ENCODE peak calls at places on chromosomes 7 and 10, in eight cellular contexts. One of them, this sample, is unnamed.
A peak's percentile ranks its signal among the peaks of the same experiment; 100 is the strongest.

GRCh38 chr7:53877688-53878087 is 664.5 kb upstream of the VSTM2A start:
- DNase-seq in left ventricle myocardium inferior: no peak
- DNase-seq in tibial artery: no peak
- DNase-seq in CD8-positive, alpha-beta T cell: no peak
- DNase-seq in Peyer's patch: no peak
- DNase-seq in thoracic aorta: no peak
- DNase-seq in hepatocyte: no peak
- DNase-seq in fibroblast of lung: no peak
- DNase-seq in this sample: no peak

GRCh38 chr7:36810032-36810431 is 85.7 kb upstream of the AOAH start:
- DNase-seq in left ventricle myocardium inferior: no peak
- DNase-seq in CD8-positive, alpha-beta T cell: no peak
- DNase-seq in Peyer's patch: no peak
- DNase-seq in hepatocyte: no peak
- DNase-seq in tibial artery: no peak
- DNase-seq in thoracic aorta: no peak
- DNase-seq in fibroblast of lung: no peak
- DNase-seq in this sample: no peak

GRCh38 chr7:92584953-92585352 is 5.2 kb downstream of the FAM133B start:
- DNase-seq in tibial artery: no peak
- DNase-seq in CD8-positive, alpha-beta T cell: no peak
- DNase-seq in fibroblast of lung: no peak
- DNase-seq in left ventricle myocardium inferior: no peak
- DNase-seq in hepatocyte: no peak
- DNase-seq in thoracic aorta: no peak
- DNase-seq in Peyer's patch: no peak
- DNase-seq in this sample: no peak

GRCh38 chr10:43959854-43960415 is 311.3 kb upstream of the ZNF32 start:
- DNase-seq in fibroblast of lung: no peak
- DNase-seq in Peyer's patch: no peak
- DNase-seq in left ventricle myocardium inferior: no peak
- DNase-seq in thoracic aorta: no peak
- DNase-seq in tibial artery: peak; percentile 50
- DNase-seq in hepatocyte: no peak
- DNase-seq in CD8-positive, alpha-beta T cell: no peak
- DNase-seq in this sample: no peak

GRCh38 chr10:123614888-123615287 is 51.3 kb upstream of the GPR26 start:
- DNase-seq in Peyer's patch: peak; percentile 74
- DNase-seq in fibroblast of lung: peak; percentile 16
- DNase-seq in left ventricle myocardium inferior: peak; percentile 46
- DNase-seq in hepatocyte: peak; percentile 91
- DNase-seq in CD8-positive, alpha-beta T cell: peak; percentile 45
- DNase-seq in tibial artery: no peak
- DNase-seq in thoracic aorta: no peak
- DNase-seq in this sample: no peak

GRCh38 chr10:116774728-116775151 is 32.4 kb upstream of the HSPA12A start:
- DNase-seq in left ventricle myocardium inferior: no peak
- DNase-seq in tibial artery: no peak
- DNase-seq in CD8-positive, alpha-beta T cell: no peak
- DNase-seq in fibroblast of lung: no peak
- DNase-seq in Peyer's patch: peak; percentile 54
- DNase-seq in hepatocyte: no peak
- DNase-seq in thoracic aorta: no peak
- DNase-seq in this sample: no peak

GRCh38 chr7:1854521-1855395 is 184.7 kb downstream of the ELFN1 start:
- DNase-seq in CD8-positive, alpha-beta T cell: no peak
- DNase-seq in fibroblast of lung: no peak
- DNase-seq in thoracic aorta: no peak
- DNase-seq in left ventricle myocardium inferior: peak; percentile 13
- DNase-seq in hepatocyte: no peak
- DNase-seq in tibial artery: peak; percentile 61
- DNase-seq in Peyer's patch: peak; percentile 40
- DNase-seq in this sample: peak; percentile 71

GRCh38 chr10:68110027-68110426 is 739 bp downstream of the MYPN start:
- DNase-seq in Peyer's patch: no peak
- DNase-seq in tibial artery: no peak
- DNase-seq in CD8-positive, alpha-beta T cell: no peak
- DNase-seq in fibroblast of lung: no peak
- DNase-seq in hepatocyte: no peak
- DNase-seq in left ventricle myocardium inferior: no peak
- DNase-seq in thoracic aorta: no peak
- DNase-seq in this sample: no peak

GRCh38 chr7:141676618-141677017 is 25.3 kb downstream of the DENND11 start:
- DNase-seq in CD8-positive, alpha-beta T cell: no peak
- DNase-seq in Peyer's patch: no peak
- DNase-seq in left ventricle myocardium inferior: no peak
- DNase-seq in hepatocyte: no peak
- DNase-seq in thoracic aorta: no peak
- DNase-seq in fibroblast of lung: peak; percentile 79
- DNase-seq in tibial artery: no peak
- DNase-seq in this sample: no peak

GRCh38 chr7:133912916-133913697 is 214.0 kb upstream of the LRGUK start:
- DNase-seq in hepatocyte: no peak
- DNase-seq in thoracic aorta: no peak
- DNase-seq in CD8-positive, alpha-beta T cell: no peak
- DNase-seq in tibial artery: no peak
- DNase-seq in Peyer's patch: no peak
- DNase-seq in left ventricle myocardium inferior: no peak
- DNase-seq in fibroblast of lung: peak; percentile 72
- DNase-seq in this sample: no peak

GRCh38 chr10:82221750-82222149 is 346.8 kb downstream of the NRG3 start:
- DNase-seq in hepatocyte: no peak
- DNase-seq in left ventricle myocardium inferior: no peak
- DNase-seq in thoracic aorta: no peak
- DNase-seq in Peyer's patch: no peak
- DNase-seq in fibroblast of lung: no peak
- DNase-seq in CD8-positive, alpha-beta T cell: no peak
- DNase-seq in tibial artery: no peak
- DNase-seq in this sample: no peak

DNA sequence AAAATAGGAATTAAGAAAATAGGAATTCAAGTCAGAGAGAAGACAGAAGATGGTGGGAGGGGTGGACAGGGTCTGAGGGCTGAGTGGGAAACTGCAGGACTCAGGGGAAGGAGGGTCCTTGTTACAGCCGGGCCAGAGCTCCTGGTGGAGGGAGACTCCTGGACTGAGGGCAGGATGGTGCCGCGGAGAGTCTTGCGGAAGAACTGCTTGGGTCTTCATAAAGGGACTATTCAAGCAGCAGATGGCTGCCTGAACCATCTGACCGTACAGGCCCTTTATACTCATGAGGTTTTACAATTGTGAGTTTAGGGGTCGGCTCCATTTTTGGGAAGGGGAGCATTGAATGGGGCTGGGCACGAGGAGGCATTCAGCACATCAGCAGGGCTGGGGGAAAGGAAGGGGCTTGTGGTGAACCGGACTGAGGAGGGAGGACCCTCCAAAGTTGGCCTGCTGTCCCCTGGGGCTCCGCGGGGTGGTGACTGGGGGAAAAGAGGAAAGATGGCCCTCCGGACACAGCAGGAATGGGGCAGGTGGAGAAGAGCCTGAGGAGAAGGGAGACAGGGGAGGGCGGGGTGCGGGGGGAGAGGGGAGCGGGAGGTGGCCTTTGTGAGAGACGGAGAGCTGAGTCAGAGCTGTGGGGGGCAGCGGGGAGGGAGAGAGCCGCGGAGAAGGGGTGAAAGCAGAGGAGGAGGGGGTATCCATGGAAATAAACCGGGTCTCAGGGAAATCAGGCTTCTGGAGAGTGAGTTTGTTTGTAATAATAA is 1.5 kb downstream of the FAM131B start:
- DNase-seq in tibial artery: no peak
- DNase-seq in fibroblast of lung: no peak
- DNase-seq in CD8-positive, alpha-beta T cell: no peak
- DNase-seq in left ventricle myocardium inferior: no peak
- DNase-seq in hepatocyte: no peak
- DNase-seq in Peyer's patch: peak; percentile 41
- DNase-seq in thoracic aorta: no peak
- DNase-seq in this sample: no peak
- H3K4me3 ChIP-seq in tibial artery: no peak overlapping the region
- H3K4me3 ChIP-seq in fibroblast of lung: peak overlapping the region; percentile 10
- H3K4me3 ChIP-seq in CD8-positive, alpha-beta T cell: no peak overlapping the region
- H3K4me3 ChIP-seq in left ventricle myocardium inferior: peak overlapping the region; percentile 68
- H3K4me3 ChIP-seq in hepatocyte: no peak overlapping the region
- H3K4me3 ChIP-seq in Peyer's patch: no peak overlapping the region
- H3K4me3 ChIP-seq in thoracic aorta: peak overlapping the region; percentile 75
- H3K4me3 ChIP-seq in this sample: no peak overlapping the region

GRCh38 chr10:5977471-5978370 is at the start of gene IL15RA:
- DNase-seq in hepatocyte: peak; percentile 75
- DNase-seq in fibroblast of lung: peak; percentile 73
- DNase-seq in Peyer's patch: peak; percentile 94
- DNase-seq in tibial artery: peak; percentile 87
- DNase-seq in thoracic aorta: peak; percentile 49
- DNase-seq in left ventricle myocardium inferior: peak; percentile 73
- DNase-seq in CD8-positive, alpha-beta T cell: peak; percentile 80
- DNase-seq in this sample: peak; percentile 95
- TF ChIP-seq CTCF in hepatocyte: peak; percentile 7
- TF ChIP-seq CTCF in fibroblast of lung: no peak
- TF ChIP-seq CTCF in Peyer's patch: peak; percentile 59
- TF ChIP-seq CTCF in tibial artery: no peak
- TF ChIP-seq CTCF in thoracic aorta: no peak
- TF ChIP-seq CTCF in left ventricle myocardium inferior: peak; percentile 34
- TF ChIP-seq CTCF in CD8-positive, alpha-beta T cell: no peak
- TF ChIP-seq CTCF in this sample: no peak

GRCh38 chr10:59868974-59869940 is 37.1 kb downstream of the CCDC6 start:
- DNase-seq in thoracic aorta: no peak
- DNase-seq in Peyer's patch: no peak
- DNase-seq in left ventricle myocardium inferior: no peak
- DNase-seq in fibroblast of lung: no peak
- DNase-seq in hepatocyte: no peak
- DNase-seq in tibial artery: no peak
- DNase-seq in CD8-positive, alpha-beta T cell: no peak
- DNase-seq in this sample: no peak

GRCh38 chr10:59873924-59874323 is 32.4 kb downstream of the CCDC6 start:
- DNase-seq in CD8-positive, alpha-beta T cell: no peak
- DNase-seq in tibial artery: no peak
- DNase-seq in fibroblast of lung: no peak
- DNase-seq in left ventricle myocardium inferior: no peak
- DNase-seq in Peyer's patch: no peak
- DNase-seq in thoracic aorta: no peak
- DNase-seq in hepatocyte: no peak
- DNase-seq in this sample: no peak

GRCh38 chr10:59876695-59877094 is 29.7 kb downstream of the CCDC6 start:
- DNase-seq in thoracic aorta: no peak
- DNase-seq in hepatocyte: no peak
- DNase-seq in tibial artery: no peak
- DNase-seq in Peyer's patch: no peak
- DNase-seq in fibroblast of lung: peak; percentile 57
- DNase-seq in left ventricle myocardium inferior: no peak
- DNase-seq in CD8-positive, alpha-beta T cell: no peak
- DNase-seq in this sample: no peak

GRCh38 chr10:59870152-59870551 is 36.2 kb downstream of the CCDC6 start:
- DNase-seq in thoracic aorta: no peak
- DNase-seq in fibroblast of lung: no peak
- DNase-seq in tibial artery: no peak
- DNase-seq in CD8-positive, alpha-beta T cell: no peak
- DNase-seq in Peyer's patch: no peak
- DNase-seq in hepatocyte: no peak
- DNase-seq in left ventricle myocardium inferior: no peak
- DNase-seq in this sample: no peak

GRCh38 chr10:59872892-59873463 is 33.4 kb downstream of the CCDC6 start:
- DNase-seq in Peyer's patch: peak; percentile 62
- DNase-seq in CD8-positive, alpha-beta T cell: no peak
- DNase-seq in hepatocyte: peak; percentile 27
- DNase-seq in left ventricle myocardium inferior: no peak
- DNase-seq in thoracic aorta: peak; percentile 81
- DNase-seq in fibroblast of lung: peak; percentile 98
- DNase-seq in tibial artery: peak; percentile 83
- DNase-seq in this sample: no peak
- H3K4me1 ChIP-seq in Peyer's patch: peaks cover 39% of the 10 kb centered on the region
- H3K4me1 ChIP-seq in CD8-positive, alpha-beta T cell: peaks cover 8% of the 10 kb centered on the region
- H3K4me1 ChIP-seq in hepatocyte: peaks cover 13% of the 10 kb centered on the region
- H3K4me1 ChIP-seq in left ventricle myocardium inferior: peaks cover 40% of the 10 kb centered on the region
- H3K4me1 ChIP-seq in thoracic aorta: peaks cover 64% of the 10 kb centered on the region
- H3K4me1 ChIP-seq in fibroblast of lung: peaks cover 6% of the 10 kb centered on the region
- H3K4me1 ChIP-seq in tibial artery: peaks cover 5% of the 10 kb centered on the region
- H3K4me1 ChIP-seq in this sample: peaks cover 30% of the 10 kb centered on the region

DNA sequence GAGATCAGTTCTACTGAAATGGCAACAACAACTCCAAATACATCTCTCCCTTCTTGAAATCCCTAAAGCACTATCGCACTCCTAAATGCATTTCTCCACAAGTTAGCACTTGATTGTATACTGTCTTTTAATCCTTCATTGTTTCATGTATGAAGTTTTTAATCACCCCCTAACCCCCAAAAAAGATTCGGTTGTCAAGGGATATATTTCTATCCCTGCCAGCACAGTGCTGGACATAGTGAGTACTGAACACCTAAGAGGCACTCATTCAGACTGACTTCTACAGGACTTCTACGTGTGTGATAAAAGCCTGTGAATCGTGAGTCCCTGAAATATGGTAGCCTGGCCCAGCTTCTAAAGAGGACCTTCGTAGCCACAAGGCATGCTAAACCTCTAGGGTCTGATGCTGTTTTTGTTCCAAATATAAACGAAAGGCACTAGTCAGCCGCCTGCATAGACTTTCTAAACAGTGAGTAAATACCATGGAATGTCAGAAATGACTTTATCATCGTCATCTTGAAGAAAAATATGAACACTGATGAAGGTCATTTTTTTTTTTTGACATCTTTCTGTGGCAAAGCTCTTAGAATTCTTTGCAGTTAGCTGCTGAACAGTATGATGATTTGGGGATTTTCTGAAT is 14.6 kb upstream of the ZSCAN21 start:
- DNase-seq in fibroblast of lung: peak; percentile 92
- DNase-seq in thoracic aorta: no peak
- DNase-seq in left ventricle myocardium inferior: no peak
- DNase-seq in tibial artery: no peak
- DNase-seq in Peyer's patch: no peak
- DNase-seq in CD8-positive, alpha-beta T cell: no peak
- DNase-seq in hepatocyte: no peak
- DNase-seq in this sample: peak; percentile 94
- H3K4me3 ChIP-seq in fibroblast of lung: no peak overlapping the region
- H3K4me3 ChIP-seq in thoracic aorta: no peak overlapping the region
- H3K4me3 ChIP-seq in left ventricle myocardium inferior: no peak overlapping the region
- H3K4me3 ChIP-seq in tibial artery: no peak overlapping the region
- H3K4me3 ChIP-seq in Peyer's patch: no peak overlapping the region
- H3K4me3 ChIP-seq in CD8-positive, alpha-beta T cell: no peak overlapping the region
- H3K4me3 ChIP-seq in hepatocyte: no peak overlapping the region
- H3K4me3 ChIP-seq in this sample: no peak overlapping the region

This sample was measured in osteoblast.